ENCODE peak calls at places on chromosome 9, in ten cellular contexts. I is NCI-H446; M is HEK293T; N is lower leg skin; U is fibroblast of mammary gland; C is CD4-positive, CD25-positive, alpha-beta regulatory T cell; K is SK-N-DZ; W is B cell; B is SK-N-SH; T is A549. J is an unnamed sample.

GRCh38 chr9:135240871-135241311 is 153.4 kb downstream of the OLFM1 start:
- DNase-seq in I (no peak), M (no peak), N (no peak), U (no peak), C (no peak), K (no peak), W (no peak), B (no peak), T (no peak), J (no peak)

GRCh38 chr9:129889936-129890717 is 54.9 kb downstream of the USP20 start:
- DNase-seq in I (no peak), M (no peak), N (no peak), U (no peak), C (peak), K (no peak), W (peak), B (no peak), T (no peak), J (no peak)

GRCh38 chr9:7690007-7690406 is 109.6 kb downstream of the DMAC1 start:
- DNase-seq in I (no peak), M (no peak), N (no peak), U (no peak), C (no peak), K (no peak), W (no peak), B (no peak), T (no peak), J (no peak)

GRCh38 chr9:91199739-91200497 is 161.8 kb downstream of the AUH start:
- DNase-seq in I (no peak), M (no peak), N (no peak), U (no peak), C (no peak), K (no peak), W (no peak), B (no peak), T (no peak), J (no peak)

GRCh38 chr9:84294551-84294950 is 46.0 kb downstream of the SLC28A3 start:
- DNase-seq in I (no peak), M (peak), N (no peak), U (no peak), C (no peak), K (no peak), W (no peak), B (no peak), T (peak), J (peak)

GRCh38 chr9:131905144-131905543 is 165.3 kb upstream of the RAPGEF1 start:
- DNase-seq in I (no peak), M (no peak), N (no peak), U (no peak), C (no peak), K (no peak), W (no peak), B (no peak), T (no peak), J (no peak)

GRCh38 chr9:69577123-69577522 is 95.0 kb downstream of the APBA1 start:
- DNase-seq in I (no peak), M (no peak), N (no peak), U (no peak), C (no peak), K (no peak), W (no peak), B (no peak), T (no peak), J (no peak)

GRCh38 chr9:88816141-88816540 is 175.1 kb upstream of the S1PR3 start:
- DNase-seq in I (no peak), M (no peak), N (no peak), U (peak), C (no peak), K (no peak), W (no peak), B (no peak), T (no peak), J (no peak)

GRCh38 chr9:125561497-125562148 is 145.4 kb downstream of the MAPKAP1 start:
- DNase-seq in I (no peak), M (no peak), N (no peak), U (no peak), C (no peak), K (no peak), W (no peak), B (no peak), T (no peak), J (no peak)

GRCh38 chr9:69496803-69497450 is 171.9 kb downstream of the ENTREP1 start:
- DNase-seq in I (no peak), M (no peak), N (no peak), U (no peak), C (no peak), K (no peak), W (no peak), B (no peak), T (no peak), J (no peak)

GRCh38 chr9:129174724-129175514 is 3.1 kb downstream of the IER5L start:
- DNase-seq in I (peak), M (peak), N (peak), U (peak), C (no peak), K (peak), W (no peak), B (peak), T (peak), J (peak)

GRCh38 chr9:106878943-106879916 is 16.3 kb downstream of the ZNF462 start:
- DNase-seq in I (peak), M (no peak), N (peak), U (peak), C (no peak), K (peak), W (no peak), B (peak), T (peak), J (no peak)

GRCh38 chr9:94853887-94854286 is 127.4 kb downstream of the AOPEP start:
- DNase-seq in I (no peak), M (no peak), N (no peak), U (no peak), C (no peak), K (no peak), W (no peak), B (no peak), T (peak), J (no peak)

GRCh38 chr9:109948453-109948852 is 168.5 kb downstream of the PALM2AKAP2 start:
- DNase-seq in I (no peak), M (no peak), N (no peak), U (no peak), C (no peak), K (no peak), W (no peak), B (no peak), T (no peak), J (no peak)